ENCODE peak calls at places on chromosomes 2 and 18, in nine cellular contexts. Y is fibroblast of lung; A is activated CD4-positive, alpha-beta T cell treated with anti-CD3 and anti-CD28 coated beads, Interleukin-2, amount 50 U/mL, for 48 hours; M is Daoy; U is type B pancreatic cell; Z is T-helper 2 cell; O is GM04504; T is bronchial epithelial cell; X is hypothalamus. L is an unnamed sample.

GRCh38 chr2:26018184-26018716 is 15.6 kb upstream of the RAB10 start:
- DNase-seq in Y (peak; percentile 89), A (peak; percentile 30), M (peak; percentile 93), U (no peak), Z (peak; percentile 49), O (peak; percentile 73), T (peak; percentile 96), X (peak; percentile 21), L (peak; percentile 62)

GRCh38 chr18:49893036-49893435 is 79.7 kb upstream of the ACAA2 start:
- DNase-seq in Y (no peak), A (no peak), M (no peak), U (no peak), Z (no peak), O (no peak), T (no peak), X (no peak), L (no peak)

GRCh38 chr2:43333656-43334144 is 107.3 kb upstream of the ZFP36L2 start:
- DNase-seq in Y (peak; percentile 59), A (no peak), M (no peak), U (no peak), Z (no peak), O (peak; percentile 67), T (peak; percentile 82), X (no peak), L (no peak)

GRCh38 chr2:128372621-128373341 is 54.1 kb upstream of the HS6ST1 start:
- DNase-seq in Y (no peak), A (no peak), M (no peak), U (no peak), Z (peak; percentile 72), O (no peak), T (no peak), X (no peak), L (peak; percentile 40)

GRCh38 chr18:1784113-1784512 is 787.2 kb downstream of the METTL4 start:
- DNase-seq in Y (no peak), A (no peak), M (no peak), U (no peak), Z (no peak), O (no peak), T (no peak), X (no peak), L (no peak)

GRCh38 chr2:57881998-57882884 is 164.4 kb upstream of the VRK2 start:
- DNase-seq in Y (peak; percentile 58), A (no peak), M (peak; percentile 45), U (no peak), Z (no peak), O (peak; percentile 42), T (peak; percentile 15), X (no peak), L (no peak)

GRCh38 chr18:49728542-49728941 is 84.8 kb downstream of the ACAA2 start:
- DNase-seq in Y (peak; percentile 20), A (peak; percentile 69), M (peak; percentile 63), U (no peak), Z (peak; percentile 32), O (no peak), T (peak; percentile 43), X (no peak), L (peak; percentile 49)

GRCh38 chr2:101930019-101930418 is 61.7 kb upstream of the IL1R2 start:
- DNase-seq in Y (no peak), A (no peak), M (no peak), U (no peak), Z (no peak), O (no peak), T (no peak), X (no peak), L (no peak)

GRCh38 chr2:30178618-30179404 is 32.0 kb downstream of the YPEL5 start:
- DNase-seq in Y (no peak), A (no peak), M (no peak), U (no peak), Z (no peak), O (peak; percentile 21), T (peak; percentile 58), X (no peak), L (no peak)

GRCh38 chr18:55513199-55513598 is 74.8 kb downstream of the TCF4 start:
- DNase-seq in Y (peak; percentile 49), A (no peak), M (no peak), U (no peak), Z (no peak), O (no peak), T (peak; percentile 69), X (no peak), L (no peak)

GRCh38 chr2:174577967-174578589 is 19.5 kb downstream of the WIPF1 start:
- DNase-seq in Y (peak; percentile 61), A (peak; percentile 55), M (peak; percentile 46), U (no peak), Z (peak; percentile 72), O (no peak), T (peak; percentile 51), X (peak; percentile 44), L (peak; percentile 57)

GRCh38 chr2:30584116-30584515 is 137.1 kb downstream of the LCLAT1 start:
- DNase-seq in Y (no peak), A (no peak), M (no peak), U (no peak), Z (no peak), O (no peak), T (no peak), X (no peak), L (no peak)

GRCh38 chr2:149731112-149731511 is 143.5 kb upstream of the MMADHC start:
- DNase-seq in Y (peak; percentile 33), A (no peak), M (no peak), U (no peak), Z (no peak), O (no peak), T (no peak), X (no peak), L (no peak)

GRCh38 chr18:79797518-79798345 is at the start of gene KCNG2:
- DNase-seq in Y (peak; percentile 26), A (peak; percentile 25), M (no peak), U (peak; percentile 69), Z (peak; percentile 24), O (no peak), T (no peak), X (no peak), L (no peak)

GRCh38 chr2:71071681-71072398 is 3.4 kb downstream of the NAGK start:
- DNase-seq in Y (no peak), A (peak; percentile 67), M (no peak), U (no peak), Z (peak; percentile 71), O (no peak), T (peak; percentile 76), X (peak; percentile 12), L (peak; percentile 57)

GRCh38 chr2:30786923-30787685 is 20.1 kb downstream of the CAPN13 start:
- DNase-seq in Y (no peak), A (no peak), M (no peak), U (peak; percentile 42), Z (no peak), O (no peak), T (no peak), X (no peak), L (no peak)

GRCh38 chr2:54757496-54757895 is 34.0 kb downstream of the EML6 start:
- DNase-seq in Y (peak; percentile 50), A (peak; percentile 5), M (peak; percentile 75), U (no peak), Z (no peak), O (no peak), T (peak; percentile 56), X (no peak), L (no peak)

GRCh38 chr2:112345030-112346027 is 69.9 kb downstream of the ZC3H6 start:
- DNase-seq in Y (no peak), A (no peak), M (no peak), U (no peak), Z (no peak), O (no peak), T (no peak), X (no peak), L (no peak)

GRCh38 chr2:102251042-102251848 is 60.1 kb upstream of the IL1RL1 start:
- DNase-seq in Y (peak; percentile 31), A (peak; percentile 80), M (peak; percentile 67), U (no peak), Z (peak; percentile 68), O (no peak), T (peak; percentile 26), X (no peak), L (peak; percentile 69)

GRCh38 chr2:44801676-44802408 is 139.7 kb upstream of the SIX3 start:
- DNase-seq in Y (peak; percentile 6), A (no peak), M (no peak), U (no peak), Z (no peak), O (no peak), T (no peak), X (no peak), L (no peak)

GRCh38 chr18:45073556-45073955 is 392.9 kb downstream of the SETBP1 start:
- DNase-seq in Y (no peak), A (no peak), M (no peak), U (no peak), Z (no peak), O (no peak), T (no peak), X (no peak), L (no peak)

GRCh38 chr2:156565066-156565710 is 129.0 kb downstream of the GPD2 start:
- DNase-seq in Y (peak; percentile 98), A (no peak), M (peak; percentile 41), U (no peak), Z (no peak), O (peak; percentile 73), T (no peak), X (no peak), L (no peak)

GRCh38 chr2:60804473-60804872 is 48.4 kb downstream of the PAPOLG start:
- DNase-seq in Y (no peak), A (no peak), M (no peak), U (peak; percentile 52), Z (no peak), O (no peak), T (no peak), X (no peak), L (no peak)

GRCh38 chr18:11957636-11958035 is 23.7 kb upstream of the IMPA2 start:
- DNase-seq in Y (no peak), A (no peak), M (no peak), U (no peak), Z (no peak), O (no peak), T (no peak), X (no peak), L (no peak)

GRCh38 chr2:127053731-127054603 is 53.0 kb downstream of the BIN1 start:
- DNase-seq in Y (no peak), A (no peak), M (no peak), U (no peak), Z (no peak), O (no peak), T (no peak), X (no peak), L (no peak)

GRCh38 chr2:188773075-188773474 is 201.1 kb upstream of the COL3A1 start:
- DNase-seq in Y (peak; percentile 25), A (no peak), M (no peak), U (no peak), Z (no peak), O (no peak), T (peak; percentile 95), X (no peak), L (no peak)

GRCh38 chr2:23320058-23320457 is 64.9 kb upstream of the KLHL29 start:
- DNase-seq in Y (no peak), A (no peak), M (no peak), U (no peak), Z (no peak), O (no peak), T (no peak), X (no peak), L (no peak)

GRCh38 chr18:61335737-61336555 is 2.7 kb downstream of the CDH20 start:
- DNase-seq in Y (peak; percentile 34), A (no peak), M (peak; percentile 7), U (no peak), Z (no peak), O (no peak), T (no peak), X (peak; percentile 15), L (no peak)

GRCh38 chr2:156229724-156230362 is 102.7 kb downstream of the NR4A2 start:
- DNase-seq in Y (peak; percentile 17), A (no peak), M (no peak), U (no peak), Z (no peak), O (no peak), T (peak; percentile 27), X (no peak), L (no peak)

GRCh38 chr2:1854747-1855146 is 110.4 kb upstream of the PXDN start:
- DNase-seq in Y (peak; percentile 66), A (peak; percentile 6), M (peak; percentile 77), U (no peak), Z (no peak), O (no peak), T (no peak), X (peak; percentile 73), L (no peak)

GRCh38 chr2:45256867-45257641 is 247.8 kb upstream of the SIX2 start:
- DNase-seq in Y (no peak), A (no peak), M (no peak), U (no peak), Z (no peak), O (no peak), T (no peak), X (no peak), L (no peak)

L was measured in activated CD4-positive, alpha-beta memory T cell treated with anti-CD3 and anti-CD28 coated beads, Interleukin-2, amount 10 ng/mL, durations not matched to agents 7 days and 5 days.